ENCODE peak calls at places on chromosome X, in eight cellular contexts. One of them, this sample, is unnamed.

GRCh38 chrX:91414710-91415109 is 19.9 kb upstream of the PABPC5 start:
- DNase-seq in NCI-H510A: no peak
- DNase-seq in frontal cortex: no peak
- DNase-seq in Right ventricle myocardium superior: no peak
- DNase-seq in nephron progenitor cell: peak; percentile 23
- DNase-seq in MM.1S: no peak
- DNase-seq in cardiac fibroblast: peak; percentile 9
- DNase-seq in NCI-H345: no peak
- DNase-seq in this sample: no peak

GRCh38 chrX:30301977-30302376 is 7.2 kb downstream of the NR0B1 start:
- DNase-seq in nephron progenitor cell: peak; percentile 22
- DNase-seq in frontal cortex: no peak
- DNase-seq in Right ventricle myocardium superior: no peak
- DNase-seq in MM.1S: no peak
- DNase-seq in NCI-H345: no peak
- DNase-seq in cardiac fibroblast: no peak
- DNase-seq in NCI-H510A: no peak
- DNase-seq in this sample: no peak

GRCh38 chrX:24732705-24733104 is 39.0 kb downstream of the POLA1 start:
- DNase-seq in Right ventricle myocardium superior: no peak
- DNase-seq in MM.1S: no peak
- DNase-seq in nephron progenitor cell: no peak
- DNase-seq in NCI-H510A: no peak
- DNase-seq in cardiac fibroblast: no peak
- DNase-seq in NCI-H345: no peak
- DNase-seq in frontal cortex: no peak
- DNase-seq in this sample: no peak

GRCh38 chrX:110924871-110925270 is 129.3 kb upstream of the CHRDL1 start:
- DNase-seq in NCI-H510A: no peak
- DNase-seq in NCI-H345: no peak
- DNase-seq in frontal cortex: no peak
- DNase-seq in cardiac fibroblast: no peak
- DNase-seq in MM.1S: no peak
- DNase-seq in nephron progenitor cell: no peak
- DNase-seq in Right ventricle myocardium superior: no peak
- DNase-seq in this sample: no peak

GRCh38 chrX:46444011-46444410 is 101.2 kb downstream of the ZNF674 start:
- DNase-seq in cardiac fibroblast: peak; percentile 73
- DNase-seq in nephron progenitor cell: no peak
- DNase-seq in frontal cortex: no peak
- DNase-seq in NCI-H345: no peak
- DNase-seq in MM.1S: no peak
- DNase-seq in Right ventricle myocardium superior: no peak
- DNase-seq in NCI-H510A: no peak
- DNase-seq in this sample: no peak

GRCh38 chrX:115393271-115393670 is 103.8 kb downstream of the LUZP4 start:
- DNase-seq in MM.1S: no peak
- DNase-seq in NCI-H510A: no peak
- DNase-seq in NCI-H345: no peak
- DNase-seq in cardiac fibroblast: peak; percentile 47
- DNase-seq in Right ventricle myocardium superior: no peak
- DNase-seq in nephron progenitor cell: no peak
- DNase-seq in frontal cortex: no peak
- DNase-seq in this sample: no peak

GRCh38 chrX:39336709-39337294 is 535.5 kb downstream of the MID1IP1 start:
- DNase-seq in NCI-H345: peak; percentile 85
- DNase-seq in nephron progenitor cell: no peak
- DNase-seq in NCI-H510A: peak; percentile 1
- DNase-seq in frontal cortex: no peak
- DNase-seq in MM.1S: peak; percentile 83
- DNase-seq in Right ventricle myocardium superior: no peak
- DNase-seq in cardiac fibroblast: no peak
- DNase-seq in this sample: peak; percentile 58

GRCh38 chrX:40171513-40172168 is 73.9 kb upstream of the BCOR start:
- DNase-seq in nephron progenitor cell: peak; percentile 53
- DNase-seq in MM.1S: no peak
- DNase-seq in Right ventricle myocardium superior: peak; percentile 57
- DNase-seq in frontal cortex: no peak
- DNase-seq in cardiac fibroblast: peak; percentile 53
- DNase-seq in NCI-H345: no peak
- DNase-seq in NCI-H510A: no peak
- DNase-seq in this sample: no peak

GRCh38 chrX:53048169-53049126 is at the start of gene GPR173:
- DNase-seq in MM.1S: no peak
- DNase-seq in cardiac fibroblast: peak; percentile 63
- DNase-seq in NCI-H345: peak; percentile 53
- DNase-seq in Right ventricle myocardium superior: peak; percentile 67
- DNase-seq in frontal cortex: peak; percentile 70
- DNase-seq in nephron progenitor cell: peak; percentile 41
- DNase-seq in NCI-H510A: peak; percentile 49
- DNase-seq in this sample: no peak

GRCh38 chrX:153539171-153539978 is 21.9 kb downstream of the ATP2B3 start:
- DNase-seq in NCI-H345: peak; percentile 18
- DNase-seq in nephron progenitor cell: peak; percentile 80
- DNase-seq in NCI-H510A: peak; percentile 25
- DNase-seq in Right ventricle myocardium superior: peak; percentile 77
- DNase-seq in frontal cortex: peak; percentile 73
- DNase-seq in MM.1S: peak; percentile 42
- DNase-seq in cardiac fibroblast: peak; percentile 64
- DNase-seq in this sample: no peak

GRCh38 chrX:136572030-136572429 is 40.0 kb downstream of the VGLL1 start:
- DNase-seq in MM.1S: peak; percentile 17
- DNase-seq in Right ventricle myocardium superior: no peak
- DNase-seq in nephron progenitor cell: no peak
- DNase-seq in frontal cortex: no peak
- DNase-seq in NCI-H510A: no peak
- DNase-seq in cardiac fibroblast: peak; percentile 4
- DNase-seq in NCI-H345: no peak
- DNase-seq in this sample: no peak

GRCh38 chrX:56978172-56978571 is 17.2 kb downstream of the SPIN3 start:
- DNase-seq in NCI-H510A: no peak
- DNase-seq in Right ventricle myocardium superior: no peak
- DNase-seq in cardiac fibroblast: peak; percentile 60
- DNase-seq in NCI-H345: peak; percentile 55
- DNase-seq in nephron progenitor cell: peak; percentile 6
- DNase-seq in MM.1S: peak; percentile 73
- DNase-seq in frontal cortex: no peak
- DNase-seq in this sample: peak; percentile 31

GRCh38 chrX:41384041-41384705 is 50.2 kb downstream of the DDX3X start:
- DNase-seq in NCI-H510A: no peak
- DNase-seq in nephron progenitor cell: no peak
- DNase-seq in MM.1S: no peak
- DNase-seq in NCI-H345: no peak
- DNase-seq in frontal cortex: no peak
- DNase-seq in cardiac fibroblast: peak; percentile 87
- DNase-seq in Right ventricle myocardium superior: peak; percentile 80
- DNase-seq in this sample: no peak

This sample was measured in DMS153.